ENCODE peak calls at places on chromosomes 12 and 14, in six cellular contexts. Z is chondrocyte, K is colonic mucosa, L is thyroid gland, H is breast epithelium, I is mucosa of descending colon. S is an unnamed sample.

GRCh38 chr12:27822076-27822712 is 42.2 kb upstream of the MANSC4 start:
- DNase-seq in Z (no peak), K (no peak), L (no peak), H (no peak), I (no peak), S (no peak)

GRCh38 chr14:60655114-60655897 is 6.0 kb upstream of the SIX1 start:
- DNase-seq in Z (no peak), K (no peak), L (no peak), H (no peak), I (no peak), S (peak)

GRCh38 chr12:123245678-123246077 is 12.4 kb downstream of the MTRFR start:
- DNase-seq in Z (no peak), K (no peak), L (no peak), H (no peak), I (no peak), S (no peak)

GRCh38 chr14:26598081-26598671 is 343 bp upstream of the NOVA1 start:
- DNase-seq in Z (peak), K (peak), L (peak), H (peak), I (peak), S (peak)

GRCh38 chr12:53744730-53745129 is 7.0 kb downstream of the CISTR start:
- DNase-seq in Z (no peak), K (no peak), L (no peak), H (no peak), I (no peak), S (no peak)

GRCh38 chr12:71223139-71223538 is 65.3 kb upstream of the TSPAN8 start:
- DNase-seq in Z (no peak), K (no peak), L (no peak), H (no peak), I (no peak), S (no peak)

GRCh38 chr14:71638523-71639196 is 293.6 kb upstream of the RGS6 start:
- DNase-seq in Z (no peak), K (no peak), L (no peak), H (no peak), I (no peak), S (no peak)

GRCh38 chr14:76085358-76085757 is 66.4 kb upstream of the GPATCH2L start:
- DNase-seq in Z (no peak), K (no peak), L (no peak), H (no peak), I (no peak), S (no peak)

GRCh38 chr14:91125271-91125661 is 11.4 kb downstream of the DGLUCY start:
- DNase-seq in Z (no peak), K (no peak), L (no peak), H (no peak), I (no peak), S (no peak)

GRCh38 chr14:55512421-55512820 is 67.6 kb upstream of the KTN1 start:
- DNase-seq in Z (no peak), K (no peak), L (no peak), H (no peak), I (no peak), S (no peak)

GRCh38 chr12:76591461-76591860 is 31.9 kb upstream of the OSBPL8 start:
- DNase-seq in Z (no peak), K (no peak), L (no peak), H (no peak), I (no peak), S (no peak)

GRCh38 chr12:57475271-57476161 is 4.2 kb downstream of the ARHGAP9 start:
- DNase-seq in Z (peak), K (no peak), L (peak), H (no peak), I (peak), S (no peak)

DNA sequence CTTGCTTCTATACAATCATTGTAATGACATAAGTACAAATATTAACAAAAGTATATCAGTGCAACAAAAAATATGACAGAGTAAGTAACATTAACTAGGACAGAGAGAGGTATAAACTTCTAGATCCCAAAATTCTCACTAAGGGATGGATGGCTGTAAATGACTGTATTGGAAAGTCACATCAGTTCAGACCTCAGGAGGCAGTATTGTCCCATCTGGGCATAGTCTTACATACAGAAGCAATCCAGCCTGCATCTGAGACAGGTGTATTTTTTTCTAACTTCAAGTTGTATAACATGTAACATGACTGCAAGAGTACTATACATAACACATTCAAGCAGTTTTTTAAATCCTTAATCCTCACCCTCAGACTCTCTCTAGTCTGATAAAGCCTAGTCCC is 99.0 kb downstream of the GARIN6 start:
- DNase-seq in Z (no peak), K (no peak), L (no peak), H (no peak), I (no peak), S (no peak)
- TF ChIP-seq CTCF in Z (no peak), K (no peak), L (peak), H (no peak), I (no peak), S (peak)

DNA sequence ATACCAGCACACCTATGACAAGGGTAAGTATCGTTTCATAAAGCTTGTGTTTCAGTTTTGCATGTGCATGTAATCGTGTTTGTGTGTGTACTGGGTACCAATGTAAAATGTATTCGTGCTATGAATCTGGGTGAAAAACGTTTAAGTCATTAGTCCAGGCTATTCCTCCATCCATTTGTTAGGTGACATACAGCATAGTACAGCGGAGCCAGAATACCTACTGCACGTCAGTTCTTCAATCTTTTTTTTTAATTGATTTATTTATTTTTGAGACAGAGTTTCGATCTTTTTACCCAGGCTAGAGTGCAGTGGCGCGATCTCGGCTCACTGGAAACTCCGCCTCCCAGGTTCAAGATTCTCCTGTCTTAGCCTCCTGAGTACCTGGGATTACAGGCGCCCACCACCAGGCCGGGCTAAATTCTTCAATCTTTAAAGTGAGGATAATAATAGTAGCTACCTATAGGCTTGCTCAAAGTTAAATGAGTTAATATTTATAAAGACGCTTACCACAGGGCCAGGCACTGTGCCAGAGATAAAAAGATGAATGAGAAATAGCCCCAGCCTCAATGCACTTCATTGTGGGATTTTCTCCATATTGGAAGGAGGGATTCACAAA is 647 bp upstream of the RPS26 start:
- DNase-seq in Z (no peak), K (peak), L (no peak), H (no peak), I (peak), S (no peak)
- TF ChIP-seq CTCF in Z (no peak), K (no peak), L (no peak), H (no peak), I (no peak), S (no peak)

DNA sequence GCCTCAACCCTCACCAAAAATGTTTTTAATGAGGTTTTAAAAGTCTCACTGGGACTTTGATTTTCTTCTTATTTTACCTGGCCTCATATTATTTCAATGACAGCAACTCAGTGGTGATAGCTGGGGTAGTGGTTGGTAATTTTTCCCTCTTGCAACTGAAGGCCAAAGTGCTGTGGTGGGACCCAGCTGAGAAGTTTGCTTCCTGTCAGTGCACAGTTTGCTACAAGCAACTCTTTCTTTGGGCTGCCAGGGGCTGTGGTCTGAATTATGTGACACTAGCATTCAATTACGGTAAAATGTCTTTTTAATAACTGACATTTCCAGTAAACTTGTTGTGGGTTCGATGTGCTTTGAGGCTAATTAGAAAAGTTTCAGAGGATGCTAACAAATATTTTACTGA is 65.3 kb downstream of the IFNG start:
- DNase-seq in Z (no peak), K (no peak), L (no peak), H (no peak), I (no peak), S (no peak)
- TF ChIP-seq CTCF in Z (no peak), K (no peak), L (no peak), H (no peak), I (no peak), S (no peak)

GRCh38 chr12:29044799-29045198 is 104.3 kb upstream of the FAR2 start:
- DNase-seq in Z (no peak), K (no peak), L (no peak), H (no peak), I (no peak), S (no peak)

GRCh38 chr12:29053567-29053966 is 95.5 kb upstream of the FAR2 start:
- DNase-seq in Z (no peak), K (no peak), L (no peak), H (no peak), I (no peak), S (no peak)

GRCh38 chr12:29051221-29051620 is 97.9 kb upstream of the FAR2 start:
- DNase-seq in Z (no peak), K (no peak), L (no peak), H (no peak), I (no peak), S (no peak)

GRCh38 chr12:29050503-29050902 is 98.6 kb upstream of the FAR2 start:
- DNase-seq in Z (no peak), K (no peak), L (no peak), H (no peak), I (no peak), S (no peak)

GRCh38 chr12:29048787-29049186 is 100.3 kb upstream of the FAR2 start:
- DNase-seq in Z (no peak), K (no peak), L (no peak), H (no peak), I (no peak), S (no peak)
- TF ChIP-seq CTCF in Z (no peak), K (no peak), L (no peak), H (no peak), I (no peak), S (no peak)

GRCh38 chr12:92995258-92995905 is 66.3 kb upstream of the EEA1 start:
- DNase-seq in Z (no peak), K (no peak), L (peak), H (no peak), I (no peak), S (no peak)
- TF ChIP-seq CTCF in Z (no peak), K (no peak), L (no peak), H (no peak), I (no peak), S (no peak)